ENCODE peak calls at places on chromosome 3, in six cellular contexts. C is stomach, T is endothelial cell of umbilical vein, O is thoracic aorta, Z is IMR-90, G is GM12865. B is an unnamed sample.

GRCh38 chr3:101310580-101311375 is 9.6 kb downstream of the IMPG2 start:
- DNase-seq in T (peak; percentile 94), O (no peak), C (no peak), G (no peak), Z (peak; percentile 75), B (peak; percentile 76)

GRCh38 chr3:56131976-56132590 is 336.2 kb downstream of the ERC2 start:
- DNase-seq in G (no peak), O (no peak), T (peak; percentile 92), Z (peak; percentile 95), C (no peak), B (peak; percentile 80)

GRCh38 chr3:69326821-69327433 is 59.0 kb downstream of the FRMD4B start:
- DNase-seq in C (no peak), O (no peak), G (peak; percentile 89), T (peak; percentile 44), Z (no peak), B (no peak)

GRCh38 chr3:37243811-37244748 is 69.7 kb upstream of the LRRFIP2 start:
- DNase-seq in Z (peak; percentile 81), C (peak; percentile 91), G (peak; percentile 61), T (peak; percentile 76), O (peak; percentile 61), B (peak; percentile 46)

GRCh38 chr3:2420919-2421318 is 322.3 kb downstream of the CNTN4 start:
- DNase-seq in O (no peak), T (no peak), C (no peak), G (no peak), Z (no peak), B (no peak)

GRCh38 chr3:126056123-126056522 is 27.8 kb downstream of the SLC41A3 start:
- DNase-seq in O (no peak), Z (no peak), T (no peak), C (no peak), G (no peak), B (no peak)

GRCh38 chr3:194178693-194179092 is 42.7 kb downstream of the HES1 start:
- DNase-seq in T (no peak), Z (no peak), G (no peak), C (no peak), O (no peak), B (no peak)

GRCh38 chr3:67733269-67733950 is 79.0 kb upstream of the SUCLG2 start:
- DNase-seq in T (no peak), Z (no peak), C (no peak), G (no peak), O (no peak), B (no peak)

GRCh38 chr3:71582612-71583568 is 638 bp downstream of the FOXP1 start:
- DNase-seq in G (peak; percentile 32), T (peak; percentile 78), O (peak; percentile 46), Z (peak; percentile 31), C (peak; percentile 78), B (no peak)

GRCh38 chr3:115706311-115706829 is 83.1 kb downstream of the GAP43 start:
- DNase-seq in C (no peak), G (no peak), Z (peak; percentile 83), T (no peak), O (no peak), B (no peak)

GRCh38 chr3:44058022-44058867 is 183.4 kb upstream of the TOPAZ1 start:
- DNase-seq in O (no peak), T (no peak), C (no peak), Z (peak; percentile 28), G (peak; percentile 89), B (no peak)

GRCh38 chr3:55654123-55654787 is 167.1 kb upstream of the WNT5A start:
- DNase-seq in G (peak; percentile 90), T (no peak), Z (no peak), C (no peak), O (no peak), B (no peak)

GRCh38 chr3:32502089-32502943 is at the start of gene CMTM6:
- DNase-seq in G (peak; percentile 85), C (peak; percentile 84), T (peak; percentile 78), O (peak; percentile 15), Z (peak; percentile 80), B (no peak)

GRCh38 chr3:32502944-32503286 is 263 bp upstream of the CMTM6 start:
- DNase-seq in C (no peak), O (no peak), G (no peak), T (no peak), Z (no peak), B (no peak)

GRCh38 chr3:32510075-32510724 is 7.5 kb upstream of the CMTM6 start:
- DNase-seq in C (peak; percentile 62), G (peak; percentile 78), Z (peak; percentile 71), O (no peak), T (peak; percentile 69), B (no peak)

GRCh38 chr3:32508731-32509130 is 6.1 kb upstream of the CMTM6 start:
- DNase-seq in O (no peak), C (no peak), Z (peak; percentile 37), G (no peak), T (no peak), B (no peak)

GRCh38 chr3:32506466-32506865 is 3.8 kb upstream of the CMTM6 start:
- DNase-seq in Z (no peak), G (no peak), T (no peak), C (no peak), O (no peak), B (no peak)
- H3K4me3 ChIP-seq in Z (no peak overlapping the region), G (no peak overlapping the region), T (no peak overlapping the region), C (no peak overlapping the region), O (no peak overlapping the region), B (no peak overlapping the region)

DNA sequence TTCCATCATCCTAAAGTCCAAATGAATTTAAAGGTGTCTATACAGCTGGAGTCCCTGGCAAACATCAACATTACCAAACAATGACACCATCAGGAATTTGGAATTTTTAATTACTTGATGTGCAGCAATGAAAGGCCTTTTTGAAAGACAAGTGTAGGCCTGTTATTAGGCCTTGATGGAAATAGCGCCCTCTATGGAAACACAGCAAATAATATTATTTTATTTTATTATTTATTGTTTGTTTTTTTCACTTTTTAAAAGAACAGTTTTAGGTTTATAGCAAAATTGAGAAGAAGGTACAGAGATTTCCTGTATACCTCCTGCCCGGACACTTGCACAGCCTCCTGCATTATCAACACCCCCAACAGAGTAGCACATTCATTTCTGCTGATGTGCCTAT is 18.1 kb upstream of the OR5AC2 start:
- DNase-seq in T (no peak), O (no peak), C (no peak), Z (no peak), G (no peak), B (no peak)
- TF ChIP-seq CTCF in T (no peak), O (no peak), C (no peak), Z (no peak), G (no peak), B (no peak)

GRCh38 chr3:48739955-48740823 is 23.2 kb upstream of the IP6K2 start:
- DNase-seq in G (peak; percentile 79), C (peak; percentile 93), Z (peak; percentile 75), O (peak; percentile 58), T (peak; percentile 75), B (peak; percentile 10)

GRCh38 chr3:48743773-48744172 is 26.8 kb upstream of the IP6K2 start:
- DNase-seq in Z (no peak), C (no peak), G (no peak), T (no peak), O (no peak), B (no peak)

GRCh38 chr3:48738926-48739616 is 22.1 kb upstream of the IP6K2 start:
- DNase-seq in O (no peak), G (no peak), C (no peak), T (no peak), Z (no peak), B (no peak)

GRCh38 chr3:48738144-48738536 is 21.1 kb upstream of the IP6K2 start:
- DNase-seq in O (no peak), T (no peak), G (no peak), C (no peak), Z (no peak), B (no peak)

DNA sequence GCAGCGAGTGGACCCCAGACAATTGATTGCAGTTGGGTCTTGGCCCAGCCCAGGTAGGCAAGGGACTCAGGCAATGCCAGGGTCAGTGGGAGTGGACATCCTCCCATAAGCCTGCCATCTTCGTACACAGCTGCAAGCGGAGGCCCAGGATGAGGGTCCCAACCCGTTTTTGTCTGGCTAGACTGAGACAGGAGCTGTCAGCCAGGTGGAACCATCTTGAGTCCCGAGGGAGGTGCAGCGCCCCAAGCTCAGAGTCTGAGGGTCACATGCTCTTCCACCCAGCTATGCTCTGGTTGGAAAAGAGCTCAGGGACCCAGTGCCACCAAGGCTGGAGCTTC is 22.6 kb upstream of the IP6K2 start:
- DNase-seq in G (no peak), C (no peak), Z (no peak), T (no peak), O (no peak), B (no peak)
- H3K4me3 ChIP-seq in G (no peak overlapping the region), C (no peak overlapping the region), Z (no peak overlapping the region), T (no peak overlapping the region), O (peak overlapping the region; percentile 3), B (no peak overlapping the region)

DNA sequence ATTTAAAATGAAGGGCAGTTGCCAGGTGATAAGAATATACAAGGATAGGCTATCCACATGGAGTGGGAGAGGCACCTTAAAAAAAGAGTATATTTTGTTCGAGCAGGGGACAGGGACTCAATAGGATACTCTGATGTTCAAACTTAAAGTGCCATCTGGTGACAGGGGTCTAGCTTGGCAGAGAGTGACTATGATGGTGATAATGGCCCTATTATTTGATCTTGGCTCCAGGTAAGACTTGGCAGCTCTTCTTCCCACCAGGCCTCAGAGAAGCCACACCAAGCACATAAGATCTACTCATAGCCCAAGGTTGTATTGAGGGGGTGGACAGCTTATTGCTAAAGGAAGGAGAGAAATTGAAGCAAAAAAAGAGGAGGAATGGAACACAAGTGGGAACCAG is 109.0 kb upstream of the MANF start:
- DNase-seq in O (no peak), G (no peak), Z (no peak), T (no peak), C (no peak), B (no peak)
- TF ChIP-seq CTCF in O (no peak), G (no peak), Z (no peak), T (no peak), C (no peak), B (no peak)

DNA sequence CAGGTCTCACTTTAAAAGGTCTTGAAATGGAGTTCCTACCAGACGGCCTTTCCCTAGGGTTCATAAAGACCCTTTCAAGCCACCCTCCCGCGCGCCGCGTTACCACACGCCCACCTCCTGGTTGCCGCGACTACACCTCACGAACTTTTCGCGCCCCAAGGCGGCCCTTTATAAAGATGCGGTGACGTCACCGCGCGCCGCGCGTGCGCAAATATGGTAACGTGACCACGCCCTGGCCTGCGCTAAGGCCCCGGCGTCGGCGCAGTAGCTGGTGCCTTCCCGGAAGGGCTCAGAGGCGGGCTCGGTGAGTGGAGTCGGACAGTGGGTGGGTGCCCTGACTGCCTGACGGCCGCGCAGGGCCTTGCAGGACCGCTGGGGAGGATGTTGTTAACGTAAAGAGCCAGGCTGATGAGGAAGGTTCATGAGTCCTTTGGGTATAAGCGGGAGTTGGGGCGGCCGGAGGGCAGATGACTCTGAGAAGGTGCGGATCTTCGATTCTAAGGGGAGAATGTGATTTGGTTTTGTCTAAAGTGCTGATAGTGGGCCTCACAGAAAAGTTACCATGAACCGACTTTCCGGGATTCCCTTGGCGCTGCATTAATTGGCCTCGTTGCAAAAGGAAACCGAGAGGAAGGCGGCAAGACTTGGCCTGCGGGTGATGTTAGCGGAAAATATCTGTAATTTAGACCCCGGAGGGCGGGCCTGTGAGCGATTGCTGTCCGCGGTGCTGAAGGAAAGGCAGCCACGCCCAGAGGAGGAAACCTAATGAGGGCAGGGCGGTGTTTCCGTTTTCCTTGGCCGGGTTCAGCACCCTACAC is 54.4 kb downstream of the FEZF2 start:
- DNase-seq in O (peak; percentile 65), T (peak; percentile 81), G (peak; percentile 89), C (peak; percentile 69), Z (peak; percentile 79), B (peak; percentile 32)
- H3K4me3 ChIP-seq in O (peak overlapping the region; percentile 74), T (peak overlapping the region; percentile 81), G (peak overlapping the region; percentile 54), C (peak overlapping the region; percentile 56), Z (peak overlapping the region; percentile 78), B (peak overlapping the region; percentile 92)